ENCODE peak calls at places on chromosomes 5 and 9, in five cellular contexts. G, Y, X, H and L are unnamed samples.

GRCh38 chr5:181260720-181261319 is at the start of gene TRIM52:
- DNase-seq in H (peak; percentile 77), X (peak; percentile 71), Y (peak; percentile 99), G (peak; percentile 88), L (peak; percentile 89)

GRCh38 chr5:1502046-1502736 is 21.6 kb downstream of the LPCAT1 start:
- DNase-seq in X (no peak), Y (peak; percentile 95), G (no peak), H (peak; percentile 83), L (no peak)

GRCh38 chr9:72977670-72978069 is 24.8 kb upstream of the ALDH1A1 start:
- DNase-seq in Y (no peak), X (no peak), G (no peak), H (no peak), L (no peak)

GRCh38 chr5:33827335-33827734 is 64.5 kb downstream of the ADAMTS12 start:
- DNase-seq in G (no peak), Y (no peak), H (no peak), X (no peak), L (no peak)

GRCh38 chr9:22112870-22113846 is 104.1 kb upstream of the CDKN2B start:
- DNase-seq in Y (no peak), H (no peak), X (no peak), G (no peak), L (no peak)

GRCh38 chr5:124195416-124195815 is 551.0 kb downstream of the ZNF608 start:
- DNase-seq in X (no peak), H (no peak), G (no peak), Y (no peak), L (no peak)

GRCh38 chr9:101418518-101419111 is 17.0 kb downstream of the ALDOB start:
- DNase-seq in H (no peak), Y (no peak), X (no peak), G (no peak), L (no peak)

GRCh38 chr5:104643320-104643719 is 1080.7 kb upstream of the NUDT12 start:
- DNase-seq in H (no peak), X (no peak), Y (no peak), G (no peak), L (no peak)

GRCh38 chr5:39194466-39195136 is 24.8 kb downstream of the FYB1 start:
- DNase-seq in X (no peak), G (no peak), Y (no peak), H (peak; percentile 28), L (no peak)

GRCh38 chr5:123487298-123487697 is 24.7 kb upstream of the CSNK1G3 start:
- DNase-seq in Y (no peak), G (no peak), H (no peak), X (no peak), L (no peak)

GRCh38 chr9:86549434-86549833 is 195.2 kb upstream of the TUT7 start:
- DNase-seq in X (no peak), G (no peak), Y (no peak), H (no peak), L (no peak)

GRCh38 chr5:945691-946541 is 53.2 kb downstream of the TRIP13 start:
- DNase-seq in Y (peak; percentile 62), G (peak; percentile 69), X (no peak), H (no peak), L (no peak)

GRCh38 chr5:115366223-115366622 is 69.8 kb upstream of the CCDC112 start:
- DNase-seq in G (peak; percentile 22), X (no peak), Y (no peak), H (no peak), L (no peak)

GRCh38 chr5:22926574-22926973 is 73.4 kb upstream of the CDH12 start:
- DNase-seq in H (no peak), G (no peak), Y (no peak), X (no peak), L (no peak)

GRCh38 chr5:126868961-126869451 is 92.1 kb downstream of the LMNB1 start:
- DNase-seq in Y (no peak), H (no peak), G (peak; percentile 75), X (no peak), L (no peak)

GRCh38 chr9:104748359-104749031 is 1.0 kb downstream of the NIPSNAP3A start:
- DNase-seq in H (peak; percentile 15), G (peak; percentile 28), Y (no peak), X (no peak), L (no peak)

GRCh38 chr9:136418182-136419091 is 8.0 kb downstream of the PMPCA start:
- DNase-seq in Y (no peak), G (no peak), X (no peak), H (no peak), L (no peak)

GRCh38 chr9:131310833-131311554 is 21.5 kb downstream of the PLPP7 start:
- DNase-seq in Y (peak; percentile 90), H (no peak), X (no peak), G (no peak), L (no peak)

GRCh38 chr5:133425764-133426738 is 186.3 kb downstream of the FSTL4 start:
- DNase-seq in X (no peak), G (no peak), H (no peak), Y (no peak), L (peak; percentile 52)

GRCh38 chr9:138020795-138021182 is 143.2 kb downstream of the CACNA1B start:
- DNase-seq in X (no peak), G (peak; percentile 16), H (no peak), Y (no peak), L (no peak)

GRCh38 chr5:140806834-140807775 is at the start of gene PCDHA4:
- DNase-seq in H (no peak), Y (no peak), X (no peak), G (peak; percentile 65), L (no peak)

GRCh38 chr9:97840521-97840920 is 12.5 kb upstream of the FOXE1 start:
- DNase-seq in G (no peak), X (no peak), H (no peak), Y (no peak), L (no peak)

GRCh38 chr9:134177624-134178393 is 13.4 kb upstream of the RNU6ATAC start:
- DNase-seq in Y (peak; percentile 67), X (no peak), H (no peak), G (peak; percentile 32), L (no peak)

GRCh38 chr5:32225445-32225844 is 51.3 kb upstream of the GOLPH3 start:
- DNase-seq in Y (no peak), H (no peak), X (no peak), G (no peak), L (no peak)

GRCh38 chr9:33813712-33814641 is 3.0 kb upstream of the UBE2R2 start:
- DNase-seq in H (peak; percentile 6), X (no peak), G (peak; percentile 41), Y (no peak), L (peak; percentile 64)

GRCh38 chr9:124032247-124032646 is 20.7 kb downstream of the LHX2 start:
- DNase-seq in H (no peak), Y (peak; percentile 67), X (no peak), G (peak; percentile 54), L (no peak)

DNA sequence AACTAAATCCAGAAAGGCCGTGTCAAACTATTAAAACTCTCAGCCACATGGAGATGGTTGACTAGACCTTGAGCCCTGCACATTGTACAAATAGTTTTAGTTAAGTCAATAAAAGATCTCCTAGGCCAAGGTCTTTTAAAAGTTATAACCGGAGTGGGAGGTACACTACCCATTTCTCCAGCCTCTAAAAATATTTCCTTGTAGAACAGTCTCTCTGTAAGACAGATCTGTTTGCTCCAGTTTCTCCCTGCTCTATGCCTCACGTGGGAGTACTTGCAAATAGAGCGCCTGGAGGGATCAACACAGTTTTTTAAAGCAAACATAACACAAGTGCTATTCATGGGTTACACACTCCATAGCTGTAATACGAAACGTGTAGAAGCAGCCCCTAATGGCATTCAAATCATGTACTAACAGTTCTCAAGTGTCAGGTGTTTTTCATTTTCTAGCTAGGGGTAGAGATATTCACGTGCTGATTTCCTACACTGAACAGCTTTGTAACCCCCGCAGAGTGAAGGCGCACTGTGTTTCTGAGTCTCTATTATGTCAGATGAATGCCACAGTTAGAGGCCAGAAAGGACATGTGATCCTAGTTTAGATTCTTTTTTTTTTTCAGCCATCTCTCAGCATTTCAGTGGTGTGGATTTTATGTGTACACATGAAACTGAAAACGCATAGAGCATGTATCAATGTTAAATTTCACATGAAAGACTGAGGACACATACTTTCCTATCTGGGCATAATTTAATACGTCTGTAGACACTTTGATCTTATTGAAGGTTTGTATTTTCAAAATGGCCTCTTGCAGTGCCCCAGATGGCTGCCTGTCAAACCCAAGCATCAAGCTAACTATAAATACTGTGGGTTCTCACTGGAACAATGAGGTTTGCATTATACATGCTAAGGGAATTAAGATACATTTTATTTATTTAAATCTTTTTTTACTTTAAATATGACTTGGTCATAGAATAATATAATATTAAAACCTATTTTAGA is 703.2 kb upstream of the GRAMD2B start:
- DNase-seq in G (no peak), H (no peak), X (no peak), Y (no peak), L (no peak)
- H3K4me3 ChIP-seq in G (no peak overlapping the region), H (no peak overlapping the region), X (no peak overlapping the region), Y (no peak overlapping the region), L (no peak overlapping the region)

DNA sequence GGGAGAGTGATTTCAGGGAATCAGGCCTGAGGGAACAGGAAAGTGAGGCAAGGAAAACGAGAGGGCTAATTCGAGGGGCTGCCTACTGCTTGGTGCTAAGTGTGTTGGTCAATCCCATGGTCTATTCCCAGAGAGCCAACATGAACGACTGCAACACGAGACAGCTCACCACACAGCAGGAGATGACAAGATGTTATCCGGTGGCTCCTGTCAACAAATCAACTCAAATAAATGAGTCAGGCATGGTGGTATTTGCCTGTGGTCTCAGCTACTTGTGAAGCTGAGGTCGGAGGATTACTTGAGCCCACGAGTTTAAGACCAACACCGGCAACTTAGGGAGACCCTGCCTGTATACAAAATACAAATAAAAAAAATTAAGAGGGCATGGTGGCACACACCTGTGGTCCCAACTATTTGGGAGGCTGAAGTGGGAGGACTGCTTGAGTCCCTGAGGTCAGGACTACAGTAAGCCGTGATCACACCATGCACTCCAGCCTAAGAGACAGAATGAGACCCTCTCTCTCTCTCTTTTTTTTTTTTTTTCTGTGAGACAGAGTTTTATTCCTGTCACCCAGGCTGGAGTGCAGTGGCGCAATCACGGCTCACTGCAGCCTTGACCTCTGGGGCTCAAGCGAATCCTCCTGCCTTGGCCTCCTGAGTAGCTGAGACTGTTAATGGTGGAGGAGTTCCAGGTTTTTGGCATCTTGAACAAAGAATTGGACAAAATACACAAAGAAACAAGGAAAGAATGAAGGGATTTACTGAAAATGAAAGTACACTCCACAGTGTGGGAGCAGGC is 9.0 kb upstream of the FAF2 start:
- DNase-seq in X (no peak), H (no peak), G (no peak), Y (no peak), L (no peak)
- TF ChIP-seq POLR2AphosphoS5 in X (no peak), H (no peak), G (peak; percentile 29), Y (no peak), L (no peak)

GRCh38 chr5:179268966-179269693 is 76.1 kb downstream of the ADAMTS2 start:
- DNase-seq in X (no peak), Y (peak; percentile 51), G (no peak), H (no peak), L (peak; percentile 80)
- H3K4me3 ChIP-seq in X (no peak overlapping the region), Y (no peak overlapping the region), G (no peak overlapping the region), H (no peak overlapping the region), L (no peak overlapping the region)

DNA sequence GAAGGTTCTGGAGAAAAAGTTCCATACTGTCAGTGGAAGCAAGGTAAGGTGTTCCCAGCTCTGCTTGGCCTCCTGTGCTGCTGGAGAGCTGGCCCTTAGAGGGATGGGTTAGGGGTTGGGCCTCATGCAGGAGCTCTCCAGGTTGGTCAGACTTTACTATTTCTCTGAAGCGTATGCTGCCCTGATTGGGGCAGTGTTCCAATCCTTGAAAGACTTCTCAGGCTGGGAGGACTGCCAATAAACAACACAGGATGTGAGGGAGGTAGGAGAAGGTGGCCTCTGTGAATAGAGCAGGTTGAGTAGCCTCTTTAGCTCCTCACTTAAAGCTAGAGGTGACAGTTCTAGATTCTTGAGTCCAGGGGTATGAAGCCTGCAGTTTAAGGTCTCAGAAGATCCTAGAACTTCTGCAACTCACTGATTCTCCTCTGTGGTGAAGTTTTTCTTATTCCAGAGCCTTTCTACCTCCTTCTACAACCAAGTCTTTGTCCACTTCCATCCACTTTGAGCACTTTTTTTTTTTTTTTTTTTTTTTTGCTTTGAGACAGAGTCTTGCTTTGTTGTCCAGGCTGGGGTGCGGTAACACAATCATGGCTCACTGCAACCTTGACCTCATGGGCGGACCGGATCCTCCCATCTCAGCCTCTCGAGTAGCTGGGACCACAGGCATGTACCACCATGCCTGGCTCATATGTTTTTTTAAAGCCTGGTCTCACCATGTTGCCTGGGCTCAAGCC is 3.0 kb downstream of the HNRNPAB start:
- DNase-seq in Y (peak; percentile 65), X (peak; percentile 58), G (no peak), H (no peak), L (no peak)
- TF ChIP-seq POLR2AphosphoS5 in Y (no peak), X (no peak), G (peak; percentile 54), H (no peak), L (no peak)